ENCODE peak calls at places on chromosomes 1 and 21, in five cellular contexts. U is fibroblast of lung, V is thyroid gland, G is HCT116, R is fibroblast of the aortic adventitia. J is an unnamed sample.

GRCh38 chr1:54565113-54565501 is 17.1 kb downstream of the ACOT11 start:
- DNase-seq in U (no peak), V (no peak), G (no peak), R (no peak), J (no peak)

GRCh38 chr1:18557621-18558465 is 72.8 kb upstream of the PAX7 start:
- DNase-seq in U (no peak), V (peak), G (no peak), R (no peak), J (peak)

GRCh38 chr1:97567000-97567749 is 353.7 kb downstream of the DPYD start:
- DNase-seq in U (peak), V (no peak), G (no peak), R (peak), J (no peak)

GRCh38 chr1:202105571-202106339 is 17.0 kb upstream of the GPR37L1 start:
- DNase-seq in U (peak), V (peak), G (peak), R (peak), J (peak)

GRCh38 chr21:46051379-46051770 is 46.5 kb upstream of the COL6A2 start:
- DNase-seq in U (no peak), V (no peak), G (no peak), R (no peak), J (no peak)

GRCh38 chr1:14787604-14788003 is 189.1 kb downstream of the KAZN start:
- DNase-seq in U (no peak), V (no peak), G (no peak), R (no peak), J (no peak)

GRCh38 chr1:35164893-35165292 is 28.1 kb downstream of the SFPQ start:
- DNase-seq in U (no peak), V (no peak), G (no peak), R (no peak), J (no peak)

GRCh38 chr1:43572084-43572483 is 41.4 kb downstream of the PTPRF start:
- DNase-seq in U (no peak), V (no peak), G (no peak), R (no peak), J (no peak)

GRCh38 chr21:24941316-24942185 is 665.7 kb downstream of the MRPL39 start:
- DNase-seq in U (peak), V (no peak), G (no peak), R (no peak), J (no peak)

GRCh38 chr1:192788184-192788583 is 20.7 kb upstream of the RGS2 start:
- DNase-seq in U (peak), V (no peak), G (no peak), R (peak), J (peak)

GRCh38 chr1:158286966-158287365 is 2.8 kb upstream of the CD1C start:
- DNase-seq in U (no peak), V (no peak), G (no peak), R (no peak), J (no peak)

GRCh38 chr1:25009675-25010262 is 79.7 kb upstream of the RUNX3 start:
- DNase-seq in U (no peak), V (no peak), G (no peak), R (no peak), J (no peak)

GRCh38 chr1:200107004-200107470 is 79.5 kb downstream of the NR5A2 start:
- DNase-seq in U (no peak), V (no peak), G (no peak), R (no peak), J (no peak)

GRCh38 chr1:1567831-1568380 is 6.8 kb downstream of the SSU72 start:
- DNase-seq in U (no peak), V (no peak), G (no peak), R (peak), J (peak)

GRCh38 chr1:164689672-164690655 is 131.0 kb downstream of the PBX1 start:
- DNase-seq in U (no peak), V (no peak), G (no peak), R (no peak), J (no peak)

GRCh38 chr1:186175588-186175987 is 199.5 kb downstream of the TPR start:
- DNase-seq in U (no peak), V (peak), G (no peak), R (peak), J (peak)

GRCh38 chr1:231055271-231055670 is 15.2 kb upstream of the FAM89A start:
- DNase-seq in U (no peak), V (no peak), G (no peak), R (no peak), J (no peak)

GRCh38 chr1:215777370-215777925 is 210.3 kb downstream of the KCTD3 start:
- DNase-seq in U (peak), V (no peak), G (no peak), R (peak), J (peak)

GRCh38 chr1:221961532-221962292 is 219.8 kb upstream of the DUSP10 start:
- DNase-seq in U (peak), V (peak), G (peak), R (peak), J (peak)

GRCh38 chr1:240906477-240906876 is 294.5 kb upstream of the GREM2 start:
- DNase-seq in U (no peak), V (peak), G (no peak), R (no peak), J (no peak)

GRCh38 chr21:45982758-45983731 is 1.5 kb downstream of the COL6A1 start:
- DNase-seq in U (no peak), V (peak), G (no peak), R (no peak), J (no peak)

GRCh38 chr1:90778487-90778886 is 61.4 kb upstream of the BARHL2 start:
- DNase-seq in U (no peak), V (no peak), G (no peak), R (no peak), J (no peak)

GRCh38 chr1:68495968-68496679 is 758 bp downstream of the DEPDC1 start:
- DNase-seq in U (no peak), V (no peak), G (peak), R (no peak), J (no peak)

GRCh38 chr1:200336111-200336845 is 73.6 kb downstream of the ZNF281 start:
- DNase-seq in U (peak), V (no peak), G (no peak), R (peak), J (peak)

GRCh38 chr1:42698081-42698813 is 16.0 kb downstream of the YBX1 start:
- DNase-seq in U (no peak), V (no peak), G (no peak), R (no peak), J (no peak)

GRCh38 chr1:50268049-50268448 is 155.2 kb downstream of the DMRTA2 start:
- DNase-seq in U (no peak), V (peak), G (no peak), R (no peak), J (no peak)

GRCh38 chr1:220843481-220844011 is 35.7 kb upstream of the HLX start:
- DNase-seq in U (peak), V (no peak), G (no peak), R (peak), J (peak)

GRCh38 chr1:101140041-101140718 is 96.6 kb upstream of the S1PR1 start:
- DNase-seq in U (no peak), V (no peak), G (no peak), R (no peak), J (no peak)

GRCh38 chr1:202658766-202659165 is 51.5 kb downstream of the SYT2 start:
- DNase-seq in U (no peak), V (no peak), G (no peak), R (no peak), J (no peak)

GRCh38 chr1:2474933-2475371 is 1.1 kb upstream of the PLCH2 start:
- DNase-seq in U (no peak), V (peak), G (no peak), R (peak), J (no peak)

GRCh38 chr1:232393010-232393833 is 236.7 kb downstream of the SIPA1L2 start:
- DNase-seq in U (peak), V (no peak), G (no peak), R (no peak), J (peak)

GRCh38 chr1:25872708-25873107 is 2.8 kb downstream of the PAQR7 start:
- DNase-seq in U (no peak), V (no peak), G (no peak), R (no peak), J (no peak)

GRCh38 chr1:78303620-78304019 is 187.2 kb upstream of the PTGFR start:
- DNase-seq in U (peak), V (no peak), G (no peak), R (peak), J (peak)

GRCh38 chr1:19665456-19666138 is 922 bp downstream of the HTR6 start:
- DNase-seq in U (no peak), V (no peak), G (no peak), R (no peak), J (no peak)

GRCh38 chr1:19664453-19665043 is at the start of gene HTR6:
- DNase-seq in U (no peak), V (no peak), G (no peak), R (no peak), J (no peak)

GRCh38 chr1:19666139-19666465 is 1.4 kb downstream of the HTR6 start:
- DNase-seq in U (no peak), V (no peak), G (no peak), R (no peak), J (no peak)

GRCh38 chr1:19662313-19662712 is 2.4 kb upstream of the HTR6 start:
- DNase-seq in U (no peak), V (no peak), G (no peak), R (no peak), J (no peak)

GRCh38 chr1:19665044-19665455 is 375 bp downstream of the HTR6 start:
- DNase-seq in U (no peak), V (no peak), G (no peak), R (no peak), J (no peak)
- H3K4me3 ChIP-seq in U (no peak), V (no peak), G (peak), R (peak), J (no peak)

DNA sequence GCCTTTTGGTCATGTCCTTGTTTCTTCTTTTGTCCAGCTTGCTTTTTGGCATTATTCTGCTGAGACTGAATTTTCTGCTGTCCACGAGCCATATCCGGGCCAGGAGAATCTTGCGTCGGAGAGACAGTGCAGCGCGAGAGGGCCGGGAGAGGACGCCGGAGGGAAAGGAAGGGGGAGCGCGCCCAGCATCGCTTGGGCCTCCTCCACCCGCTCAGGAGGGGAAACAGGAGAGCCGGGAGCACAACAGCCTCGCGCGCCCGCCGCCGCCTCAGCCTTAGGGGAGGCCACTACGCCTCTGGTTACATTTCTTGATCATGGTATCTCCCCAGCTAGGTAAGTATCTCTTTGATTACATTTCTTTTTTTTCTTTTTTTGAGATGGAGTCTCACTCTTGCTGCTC is 7.4 kb upstream of the DEGS1 start:
- DNase-seq in U (peak), V (peak), G (no peak), R (no peak), J (peak)
- TF ChIP-seq CTCF in U (no peak), V (no peak), G (no peak), R (no peak), J (no peak)

DNA sequence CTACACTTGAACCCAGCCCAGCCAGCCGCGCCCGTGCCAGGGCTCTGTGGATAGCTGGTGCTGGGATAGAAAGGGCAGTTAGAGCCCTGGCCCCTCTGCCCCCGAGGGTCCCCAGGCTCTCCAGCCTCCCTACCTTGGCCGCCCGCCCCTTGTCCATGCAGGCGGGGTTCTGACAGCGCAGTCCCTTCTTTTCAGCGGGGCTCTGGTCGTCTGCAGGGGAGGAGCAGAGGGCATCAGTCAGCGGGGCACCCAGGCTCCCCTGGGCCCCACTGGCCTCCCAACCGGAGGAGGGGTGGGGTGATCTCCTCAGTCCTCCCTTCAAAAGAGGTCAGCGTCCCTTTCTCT is 4.9 kb upstream of the PLEKHG5 start:
- DNase-seq in U (no peak), V (no peak), G (no peak), R (no peak), J (no peak)
- H3K4me3 ChIP-seq in U (no peak), V (no peak), G (peak), R (peak), J (peak)

GRCh38 chr1:109482796-109483638 is 688 bp upstream of the ATXN7L2 start:
- DNase-seq in U (peak), V (no peak), G (no peak), R (no peak), J (no peak)
- TF ChIP-seq CTCF in U (no peak), V (no peak), G (no peak), R (no peak), J (no peak)

DNA sequence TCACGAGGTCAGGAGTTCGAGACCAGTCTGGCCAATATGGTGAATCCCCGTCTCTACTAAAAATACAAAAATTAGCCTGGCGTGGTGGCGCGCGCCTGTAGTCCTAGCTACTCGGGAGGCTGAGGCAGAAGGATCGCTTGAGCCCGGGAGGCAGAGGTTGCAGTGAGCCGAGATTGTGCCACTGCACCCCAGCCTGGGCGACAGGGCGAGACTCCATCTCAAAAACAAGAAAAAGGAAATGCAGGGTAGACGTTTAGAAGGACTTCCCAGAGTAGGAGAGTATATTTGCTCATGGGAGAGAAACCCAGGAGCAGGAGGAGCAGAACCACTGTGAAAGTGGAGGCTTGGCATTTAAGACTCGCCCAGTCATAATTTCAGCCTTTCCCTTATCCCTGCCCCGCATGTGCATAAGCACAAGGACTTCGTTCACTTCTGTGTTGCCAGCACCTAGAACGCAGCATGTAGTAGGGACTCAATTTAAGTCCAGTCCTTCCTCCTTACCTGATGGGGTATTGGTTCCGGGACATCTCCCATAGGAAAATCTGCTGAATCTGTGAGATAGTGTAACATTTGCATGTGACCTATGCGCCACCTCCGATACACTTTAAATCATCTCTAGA is 5.2 kb upstream of the MEF2D start:
- DNase-seq in U (no peak), V (no peak), G (no peak), R (no peak), J (no peak)
- H3K4me3 ChIP-seq in U (no peak), V (no peak), G (peak), R (no peak), J (no peak)

DNA sequence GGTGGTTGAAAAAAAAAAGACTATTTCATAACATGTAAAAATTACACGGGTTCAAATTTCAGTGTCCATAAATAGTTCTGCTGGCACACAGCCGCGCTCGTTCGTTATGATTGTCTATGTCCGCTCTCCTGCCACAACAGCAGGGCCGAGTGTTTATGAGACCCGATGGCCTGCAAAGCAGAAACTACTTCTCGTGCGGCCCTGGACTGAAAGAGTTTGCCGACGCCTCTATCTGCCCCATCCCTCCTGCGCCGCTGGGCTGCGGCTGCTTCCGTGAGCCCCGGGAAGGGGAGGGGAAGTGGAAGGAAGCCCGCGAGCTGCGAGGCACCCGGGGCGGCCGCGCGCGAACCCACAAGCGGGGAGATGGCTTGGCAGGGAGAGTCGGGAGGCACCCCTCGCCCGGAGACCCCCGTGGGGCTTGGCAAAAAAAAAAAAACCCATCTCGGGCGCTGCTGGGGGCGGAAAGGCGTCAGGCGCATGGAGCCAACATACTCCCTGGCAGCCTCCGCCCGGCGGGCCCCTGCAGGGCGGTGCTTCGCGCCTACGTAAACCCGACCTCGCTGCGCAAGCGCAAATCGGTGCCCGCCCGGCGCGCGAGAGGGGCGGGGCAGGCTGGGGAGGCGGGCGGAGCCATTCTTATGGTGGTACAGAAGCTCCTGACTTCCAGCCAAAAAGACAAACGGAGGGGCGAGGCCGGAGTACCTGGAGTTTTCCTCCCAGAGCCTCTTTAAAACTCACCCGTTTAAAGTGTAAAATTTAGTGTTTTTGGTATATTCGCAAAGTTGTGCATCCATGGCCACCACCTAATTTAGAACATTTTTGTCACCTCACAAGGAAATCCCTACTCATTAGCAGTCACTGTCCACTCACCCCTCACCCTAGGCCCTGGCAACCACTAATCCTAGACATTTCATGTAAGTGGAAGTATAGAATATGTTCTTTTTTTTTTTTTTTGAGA is 8.3 kb downstream of the SLC27A3 start:
- DNase-seq in U (peak), V (peak), G (peak), R (peak), J (peak)
- TF ChIP-seq CTCF in U (no peak), V (no peak), G (peak), R (peak), J (peak)

DNA sequence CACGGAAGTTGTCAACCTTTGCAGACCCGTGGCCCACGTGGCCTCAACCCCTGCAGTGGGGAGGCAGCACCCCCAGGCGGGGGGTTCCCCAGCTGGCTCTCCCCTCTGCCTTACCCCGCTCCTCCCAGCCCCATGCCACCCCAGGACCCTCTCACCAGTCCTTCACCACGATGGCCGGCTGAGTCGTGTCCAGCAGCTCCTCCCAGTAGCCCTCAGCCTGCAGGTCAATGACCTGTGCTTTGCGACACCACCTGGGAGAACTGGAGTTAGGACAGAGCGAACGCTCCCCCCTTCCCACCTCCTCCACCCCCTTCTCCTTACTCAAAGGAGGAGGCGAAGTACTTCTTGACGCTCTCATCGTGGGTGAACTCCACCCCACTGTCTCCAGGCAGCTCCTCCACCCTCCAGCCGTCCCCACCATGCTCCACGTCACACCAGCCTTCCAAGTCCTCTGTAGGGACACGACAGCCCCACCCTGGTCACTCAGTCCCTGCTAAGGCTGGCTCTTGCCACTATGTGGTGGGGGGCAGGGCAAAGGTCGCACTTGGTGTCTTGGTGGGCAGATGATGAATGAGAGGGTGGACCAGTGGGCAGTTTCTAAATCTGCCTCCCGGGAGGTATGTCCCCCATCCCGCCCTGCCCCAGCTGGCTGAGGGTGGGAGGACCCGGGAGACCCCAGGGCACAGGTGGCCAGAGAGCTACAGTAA is 4.5 kb downstream of the FBXO2 start:
- DNase-seq in U (no peak), V (no peak), G (no peak), R (no peak), J (no peak)
- H3K4me3 ChIP-seq in U (no peak), V (no peak), G (peak), R (no peak), J (no peak)